ENCODE peak calls at places on chromosomes 1 and 21, in five cellular contexts. T is ovary, A is MM.1S, R is cardiac muscle cell, X is esophagus muscularis mucosa. M is an unnamed sample.

GRCh38 chr21:45130324-45130774 is 56.0 kb downstream of the ADARB1 start:
- DNase-seq in X (no peak), A (no peak), R (peak; percentile 63), T (peak; percentile 61), M (peak; percentile 68)

GRCh38 chr1:75707191-75707590 is 17.3 kb upstream of the ACADM start:
- DNase-seq in R (no peak), A (no peak), T (no peak), X (no peak), M (no peak)

GRCh38 chr1:8687053-8687452 is 130.4 kb downstream of the RERE start:
- DNase-seq in T (no peak), A (no peak), X (no peak), R (no peak), M (peak; percentile 93)

GRCh38 chr1:59379028-59379728 is 82.3 kb downstream of the FGGY start:
- DNase-seq in T (no peak), A (no peak), X (no peak), R (no peak), M (no peak)

GRCh38 chr1:115437146-115437639 is 99.1 kb upstream of the NGF start:
- DNase-seq in A (no peak), T (no peak), X (no peak), R (no peak), M (no peak)

GRCh38 chr1:243213045-243213787 is 41.9 kb downstream of the CEP170 start:
- DNase-seq in A (no peak), T (no peak), X (no peak), R (no peak), M (peak; percentile 27)

GRCh38 chr1:33165209-33165608 is 16.6 kb downstream of the TRIM62 start:
- DNase-seq in X (no peak), T (no peak), R (no peak), A (no peak), M (no peak)

GRCh38 chr21:33815153-33815707 is 100.4 kb downstream of the ATP5PO start:
- DNase-seq in X (no peak), A (peak; percentile 67), T (no peak), R (no peak), M (no peak)

GRCh38 chr1:163758977-163759670 is 437.4 kb downstream of the NUF2 start:
- DNase-seq in X (no peak), R (no peak), T (no peak), A (no peak), M (no peak)

GRCh38 chr1:236502972-236503639 is 20.7 kb upstream of the LGALS8 start:
- DNase-seq in A (no peak), R (peak; percentile 42), X (no peak), T (peak; percentile 39), M (peak; percentile 68)

GRCh38 chr1:204670152-204670927 is 15.2 kb downstream of the LRRN2 start:
- DNase-seq in A (no peak), X (no peak), T (no peak), R (no peak), M (no peak)

GRCh38 chr1:200880212-200880611 is 7.4 kb downstream of the GPR25 start:
- DNase-seq in A (no peak), T (no peak), X (peak; percentile 79), R (no peak), M (no peak)

GRCh38 chr21:30227633-30228404 is 11.9 kb upstream of the CLDN8 start:
- DNase-seq in A (no peak), X (no peak), T (peak; percentile 24), R (no peak), M (peak; percentile 13)

GRCh38 chr1:10444795-10445397 is 4.9 kb upstream of the CORT start:
- DNase-seq in T (no peak), X (no peak), R (no peak), A (peak; percentile 85), M (no peak)

GRCh38 chr1:107991371-107992066 is 26.5 kb upstream of the VAV3 start:
- DNase-seq in T (no peak), A (no peak), R (no peak), X (no peak), M (no peak)

GRCh38 chr1:235073968-235074334 is 54.7 kb downstream of the TOMM20 start:
- DNase-seq in T (no peak), A (peak; percentile 34), R (no peak), X (no peak), M (no peak)

GRCh38 chr1:201639826-201640225 is 100.9 kb downstream of the NAV1 start:
- DNase-seq in R (no peak), X (no peak), A (no peak), T (no peak), M (no peak)

GRCh38 chr1:86825294-86825693 is 88.6 kb downstream of the SELENOF start:
- DNase-seq in R (peak; percentile 49), X (no peak), T (no peak), A (no peak), M (no peak)

GRCh38 chr1:71908313-71908712 is 374.0 kb downstream of the NEGR1 start:
- DNase-seq in T (no peak), X (no peak), R (no peak), A (no peak), M (no peak)

GRCh38 chr21:16514316-16514715 is 784.5 kb downstream of the USP25 start:
- DNase-seq in A (no peak), T (no peak), X (no peak), R (no peak), M (no peak)

GRCh38 chr1:5637171-5637570 is 355.1 kb downstream of the NPHP4 start:
- DNase-seq in A (no peak), X (no peak), T (no peak), R (no peak), M (peak; percentile 51)

GRCh38 chr1:9249534-9250335 is 15.2 kb downstream of the H6PD start:
- DNase-seq in T (peak; percentile 69), R (no peak), X (no peak), A (peak; percentile 20), M (peak; percentile 35)

GRCh38 chr21:39564200-39564599 is 48.5 kb upstream of the B3GALT5 start:
- DNase-seq in T (no peak), X (peak; percentile 72), R (no peak), A (no peak), M (no peak)

GRCh38 chr1:247966520-247967204 is 1.6 kb downstream of the OR2AK2 start:
- DNase-seq in A (peak; percentile 28), T (no peak), R (no peak), X (no peak), M (no peak)

GRCh38 chr1:32200226-32201010 is at the start of gene CCDC28B:
- DNase-seq in R (peak; percentile 74), T (peak; percentile 85), X (no peak), A (no peak), M (peak; percentile 71)

GRCh38 chr1:188317894-188318293 is 1489.1 kb downstream of the PLA2G4A start:
- DNase-seq in T (no peak), A (no peak), X (no peak), R (no peak), M (no peak)

GRCh38 chr1:155044812-155045690 is 6.1 kb upstream of the ADAM15 start:
- DNase-seq in R (peak; percentile 81), A (peak; percentile 93), T (no peak), X (no peak), M (peak; percentile 48)

GRCh38 chr1:119366424-119366823 is 2.2 kb upstream of the HAO2 start:
- DNase-seq in X (no peak), R (no peak), A (no peak), T (no peak), M (no peak)

GRCh38 chr1:66788231-66788939 is 12.7 kb downstream of the INSL5 start:
- DNase-seq in X (no peak), T (no peak), A (peak; percentile 53), R (no peak), M (no peak)

GRCh38 chr21:28148400-28149064 is 844.1 kb downstream of the LTN1 start:
- DNase-seq in X (no peak), T (no peak), R (no peak), A (no peak), M (no peak)

GRCh38 chr1:31880957-31881697 is 57.0 kb downstream of the PTP4A2 start:
- DNase-seq in X (no peak), T (no peak), A (peak; percentile 63), R (no peak), M (no peak)

GRCh38 chr1:212774584-212774983 is 17.0 kb downstream of the NSL1 start:
- DNase-seq in A (no peak), X (no peak), R (no peak), T (no peak), M (peak; percentile 34)

GRCh38 chr1:178461104-178461503 is 35.7 kb downstream of the CLEC20A start:
- DNase-seq in R (no peak), T (no peak), X (no peak), A (no peak), M (peak; percentile 14)

GRCh38 chr21:44718571-44718970 is 7.2 kb upstream of the TSPEAR start:
- DNase-seq in A (no peak), X (no peak), R (no peak), T (no peak), M (no peak)

GRCh38 chr1:19037659-19038058 is 81.2 kb upstream of the IFFO2 start:
- DNase-seq in A (no peak), T (no peak), R (no peak), X (no peak), M (no peak)
- H3K27me3 ChIP-seq in A (peaks cover 97% of the 10 kb centered on the region), T (no peaks in the 10 kb centered on the region), R (no peaks in the 10 kb centered on the region), X (no peaks in the 10 kb centered on the region), M (no peaks in the 10 kb centered on the region)

GRCh38 chr21:37758997-37759396 is 157.3 kb downstream of the KCNJ6 start:
- DNase-seq in T (no peak), A (peak; percentile 40), X (no peak), R (peak; percentile 64), M (no peak)
- TF ChIP-seq CTCF in T (no peak), A (peak; percentile 45), X (no peak), R (peak; percentile 52), M (peak; percentile 35)

GRCh38 chr1:26044414-26044813 is 1.5 kb downstream of the SLC30A2 start:
- DNase-seq in R (no peak), A (no peak), X (no peak), T (no peak), M (no peak)
- H3K27me3 ChIP-seq in R (peaks cover 62% of the 10 kb centered on the region), A (peaks cover 88% of the 10 kb centered on the region), X (peaks cover 37% of the 10 kb centered on the region), T (peaks cover 3% of the 10 kb centered on the region), M (peaks cover 73% of the 10 kb centered on the region)

GRCh38 chr21:26082549-26082948 is 88.0 kb downstream of the APP start:
- DNase-seq in T (no peak), R (no peak), X (no peak), A (no peak), M (no peak)
- TF ChIP-seq CTCF in T (no peak), R (no peak), X (no peak), A (no peak), M (no peak)

GRCh38 chr1:38818706-38819439 is 40.7 kb downstream of the RRAGC start:
- DNase-seq in X (no peak), A (no peak), R (no peak), T (no peak), M (peak; percentile 35)
- H3K27me3 ChIP-seq in X (peaks cover 42% of the 10 kb centered on the region), A (peaks cover 7% of the 10 kb centered on the region), R (peaks cover 78% of the 10 kb centered on the region), T (no peaks in the 10 kb centered on the region), M (no peaks in the 10 kb centered on the region)

M was measured in A673.